ENCODE peak calls at places on chromosomes 16 and 17, in five cellular contexts. T, U, R, B and P are unnamed samples.

GRCh38 chr17:15943971-15944719 is 785 bp upstream of the ADORA2B start:
- DNase-seq in B (no peak), U (no peak), R (no peak), T (no peak), P (no peak)

GRCh38 chr16:50769-51591 is 2.4 kb downstream of the POLR3K start:
- DNase-seq in T (no peak), R (peak; percentile 3), U (no peak), B (no peak), P (no peak)

GRCh38 chr17:71828182-71828596 is 292.6 kb upstream of the SOX9 start:
- DNase-seq in U (no peak), R (no peak), B (no peak), T (no peak), P (no peak)

GRCh38 chr17:48746916-48747444 is 18.4 kb upstream of the HOXB13 start:
- DNase-seq in B (no peak), U (no peak), T (no peak), R (no peak), P (no peak)

GRCh38 chr17:49993423-49994037 is 1.5 kb downstream of the DLX3 start:
- DNase-seq in U (peak; percentile 27), B (peak; percentile 49), R (no peak), T (no peak), P (no peak)

GRCh38 chr17:6711081-6711674 is 2.0 kb downstream of the SLC13A5 start:
- DNase-seq in B (no peak), R (no peak), T (no peak), U (no peak), P (no peak)

GRCh38 chr17:38674013-38674748 is 576 bp downstream of the EPOP start:
- DNase-seq in R (peak; percentile 22), U (no peak), T (no peak), B (peak; percentile 28), P (peak; percentile 18)

GRCh38 chr17:21098934-21099687 is 27.7 kb upstream of the DHRS7B start:
- DNase-seq in U (peak; percentile 82), R (peak; percentile 42), B (peak; percentile 25), T (peak; percentile 84), P (peak; percentile 36)

GRCh38 chr17:42407289-42407836 is 15.7 kb downstream of the CAVIN1 start:
- DNase-seq in U (peak; percentile 91), R (peak; percentile 72), T (peak; percentile 87), B (peak; percentile 96), P (peak; percentile 55)

GRCh38 chr16:4103741-4104140 is 12.5 kb downstream of the ADCY9 start:
- DNase-seq in T (no peak), B (no peak), R (no peak), U (no peak), P (no peak)
- H3K9me3 ChIP-seq in T (no peaks in the 10 kb centered on the region), B (no peaks in the 10 kb centered on the region), R (no peaks in the 10 kb centered on the region), U (no peaks in the 10 kb centered on the region), P (no peaks in the 10 kb centered on the region)

GRCh38 chr16:9682320-9682719 is 499.9 kb downstream of the GRIN2A start:
- DNase-seq in U (no peak), B (no peak), R (no peak), T (no peak), P (no peak)

GRCh38 chr16:9680968-9681367 is 501.3 kb downstream of the GRIN2A start:
- DNase-seq in B (no peak), U (no peak), R (no peak), T (no peak), P (no peak)

GRCh38 chr16:9681556-9681955 is 500.7 kb downstream of the GRIN2A start:
- DNase-seq in T (no peak), U (no peak), B (no peak), R (no peak), P (no peak)

GRCh38 chr16:9680021-9680655 is 502.1 kb downstream of the GRIN2A start:
- DNase-seq in U (no peak), R (no peak), T (no peak), B (no peak), P (no peak)

GRCh38 chr16:9683677-9684076 is 498.6 kb downstream of the GRIN2A start:
- DNase-seq in T (no peak), U (no peak), R (no peak), B (no peak), P (no peak)
- H3K9me3 ChIP-seq in T (no peaks in the 10 kb centered on the region), U (no peaks in the 10 kb centered on the region), R (no peaks in the 10 kb centered on the region), B (peaks cover 4% of the 10 kb centered on the region), P (peaks cover 12% of the 10 kb centered on the region)

GRCh38 chr17:70298929-70299529 is 129.7 kb downstream of the KCNJ2 start:
- DNase-seq in U (no peak), B (no peak), T (no peak), R (no peak), P (no peak)
- H3K9me3 ChIP-seq in U (no peaks in the 10 kb centered on the region), B (no peaks in the 10 kb centered on the region), T (no peaks in the 10 kb centered on the region), R (no peaks in the 10 kb centered on the region), P (no peaks in the 10 kb centered on the region)

GRCh38 chr17:58345500-58345899 is 6.5 kb downstream of the SUPT4H1 start:
- DNase-seq in B (no peak), U (no peak), R (no peak), T (no peak), P (no peak)
- H3K9me3 ChIP-seq in B (no peaks in the 10 kb centered on the region), U (no peaks in the 10 kb centered on the region), R (no peaks in the 10 kb centered on the region), T (no peaks in the 10 kb centered on the region), P (no peaks in the 10 kb centered on the region)

DNA sequence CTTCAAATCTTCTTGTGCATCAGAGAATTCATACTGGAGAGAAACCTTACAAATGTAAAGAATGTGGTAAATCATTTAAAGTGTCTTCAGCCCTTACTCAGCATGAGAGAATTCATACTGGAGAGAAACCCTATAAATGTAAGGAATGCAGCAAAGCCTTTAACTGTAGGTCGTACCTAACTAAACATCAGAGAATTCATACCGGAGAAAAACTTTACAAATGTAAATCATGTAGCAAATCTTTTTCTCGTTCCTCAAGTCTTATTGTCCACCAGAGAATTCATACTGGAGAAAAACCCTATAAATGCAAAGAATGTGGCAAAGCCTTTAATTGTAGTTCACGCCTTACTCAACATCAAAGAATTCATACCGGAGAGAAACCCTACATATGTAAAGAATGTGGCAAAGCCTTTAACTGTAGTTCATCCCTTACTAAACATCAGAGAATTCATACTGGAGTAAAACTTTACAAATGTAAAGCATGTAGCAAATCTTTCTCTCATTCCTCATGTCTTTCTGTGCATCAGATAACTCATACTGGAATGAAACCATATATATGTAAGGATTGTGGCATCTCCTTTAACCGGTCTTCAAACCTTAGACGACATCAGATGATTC is 118.5 kb upstream of the ZNF267 start:
- DNase-seq in U (no peak), T (no peak), R (no peak), B (no peak), P (no peak)
- H3K9me3 ChIP-seq in U (peaks cover 2% of the 10 kb centered on the region), T (peaks cover 40% of the 10 kb centered on the region), R (peaks cover 76% of the 10 kb centered on the region), B (peaks cover 70% of the 10 kb centered on the region), P (peaks cover 93% of the 10 kb centered on the region)